ENCODE peak calls at places on chromosomes 4 and X, in ten cellular contexts. One of them, this sample, is unnamed.

GRCh38 chrX:13287816-13288215 is 32.0 kb downstream of the ATXN3L start:
- DNase-seq in HCT116: no peak
- DNase-seq in GM12892: no peak
- DNase-seq in HL-60: no peak
- DNase-seq in prostate gland: no peak
- DNase-seq in sigmoid colon: no peak
- DNase-seq in breast epithelium: no peak
- DNase-seq in SK-N-SH: no peak
- DNase-seq in transverse colon: no peak
- DNase-seq in GM23338: no peak
- DNase-seq in this sample: no peak

GRCh38 chr4:15106417-15106816 is 104.1 kb downstream of the CPEB2 start:
- DNase-seq in HL-60: no peak
- DNase-seq in GM12892: no peak
- DNase-seq in GM23338: no peak
- DNase-seq in HCT116: no peak
- DNase-seq in sigmoid colon: no peak
- DNase-seq in breast epithelium: no peak
- DNase-seq in transverse colon: peak; percentile 14
- DNase-seq in SK-N-SH: no peak
- DNase-seq in prostate gland: no peak
- DNase-seq in this sample: no peak

GRCh38 chr4:40586034-40586433 is 43.6 kb downstream of the RBM47 start:
- DNase-seq in GM12892: no peak
- DNase-seq in HCT116: no peak
- DNase-seq in HL-60: peak; percentile 69
- DNase-seq in GM23338: no peak
- DNase-seq in sigmoid colon: no peak
- DNase-seq in transverse colon: no peak
- DNase-seq in breast epithelium: no peak
- DNase-seq in prostate gland: no peak
- DNase-seq in SK-N-SH: no peak
- DNase-seq in this sample: no peak

GRCh38 chrX:110396777-110397176 is 38.1 kb downstream of the RTL9 start:
- DNase-seq in sigmoid colon: no peak
- DNase-seq in breast epithelium: no peak
- DNase-seq in transverse colon: no peak
- DNase-seq in HCT116: no peak
- DNase-seq in GM23338: no peak
- DNase-seq in GM12892: no peak
- DNase-seq in SK-N-SH: no peak
- DNase-seq in HL-60: no peak
- DNase-seq in prostate gland: no peak
- DNase-seq in this sample: no peak

GRCh38 chrX:63784902-63785692 is at the start of gene ARHGEF9:
- DNase-seq in SK-N-SH: peak; percentile 69
- DNase-seq in sigmoid colon: peak; percentile 68
- DNase-seq in HL-60: no peak
- DNase-seq in GM12892: peak; percentile 10
- DNase-seq in prostate gland: no peak
- DNase-seq in HCT116: no peak
- DNase-seq in transverse colon: peak; percentile 16
- DNase-seq in GM23338: peak; percentile 76
- DNase-seq in breast epithelium: no peak
- DNase-seq in this sample: no peak

GRCh38 chr4:7917669-7918068 is 22.0 kb downstream of the AFAP1 start:
- DNase-seq in HCT116: no peak
- DNase-seq in transverse colon: no peak
- DNase-seq in HL-60: no peak
- DNase-seq in breast epithelium: no peak
- DNase-seq in GM12892: no peak
- DNase-seq in sigmoid colon: no peak
- DNase-seq in prostate gland: no peak
- DNase-seq in GM23338: peak; percentile 48
- DNase-seq in SK-N-SH: no peak
- DNase-seq in this sample: no peak

GRCh38 chr4:168618577-168619265 is 121.9 kb downstream of the PALLD start:
- DNase-seq in breast epithelium: no peak
- DNase-seq in HL-60: no peak
- DNase-seq in GM12892: no peak
- DNase-seq in transverse colon: no peak
- DNase-seq in SK-N-SH: no peak
- DNase-seq in HCT116: peak; percentile 54
- DNase-seq in GM23338: no peak
- DNase-seq in sigmoid colon: no peak
- DNase-seq in prostate gland: no peak
- DNase-seq in this sample: no peak

GRCh38 chrX:63275127-63275526 is 76.0 kb downstream of the SPIN4 start:
- DNase-seq in breast epithelium: no peak
- DNase-seq in HL-60: peak; percentile 30
- DNase-seq in sigmoid colon: no peak
- DNase-seq in transverse colon: peak; percentile 14
- DNase-seq in GM12892: peak; percentile 4
- DNase-seq in prostate gland: no peak
- DNase-seq in HCT116: peak; percentile 8
- DNase-seq in GM23338: peak; percentile 47
- DNase-seq in SK-N-SH: peak; percentile 11
- DNase-seq in this sample: no peak

GRCh38 chr4:75089206-75089605 is 156.3 kb downstream of the PARM1 start:
- DNase-seq in SK-N-SH: no peak
- DNase-seq in prostate gland: no peak
- DNase-seq in GM12892: no peak
- DNase-seq in GM23338: no peak
- DNase-seq in HCT116: no peak
- DNase-seq in HL-60: no peak
- DNase-seq in transverse colon: no peak
- DNase-seq in sigmoid colon: no peak
- DNase-seq in breast epithelium: no peak
- DNase-seq in this sample: no peak

GRCh38 chr4:103934178-103934789 is 214.5 kb upstream of the TACR3 start:
- DNase-seq in prostate gland: peak; percentile 10
- DNase-seq in HCT116: peak; percentile 58
- DNase-seq in breast epithelium: no peak
- DNase-seq in HL-60: peak; percentile 13
- DNase-seq in transverse colon: no peak
- DNase-seq in GM12892: no peak
- DNase-seq in SK-N-SH: peak; percentile 33
- DNase-seq in GM23338: peak; percentile 73
- DNase-seq in sigmoid colon: no peak
- DNase-seq in this sample: no peak

DNA sequence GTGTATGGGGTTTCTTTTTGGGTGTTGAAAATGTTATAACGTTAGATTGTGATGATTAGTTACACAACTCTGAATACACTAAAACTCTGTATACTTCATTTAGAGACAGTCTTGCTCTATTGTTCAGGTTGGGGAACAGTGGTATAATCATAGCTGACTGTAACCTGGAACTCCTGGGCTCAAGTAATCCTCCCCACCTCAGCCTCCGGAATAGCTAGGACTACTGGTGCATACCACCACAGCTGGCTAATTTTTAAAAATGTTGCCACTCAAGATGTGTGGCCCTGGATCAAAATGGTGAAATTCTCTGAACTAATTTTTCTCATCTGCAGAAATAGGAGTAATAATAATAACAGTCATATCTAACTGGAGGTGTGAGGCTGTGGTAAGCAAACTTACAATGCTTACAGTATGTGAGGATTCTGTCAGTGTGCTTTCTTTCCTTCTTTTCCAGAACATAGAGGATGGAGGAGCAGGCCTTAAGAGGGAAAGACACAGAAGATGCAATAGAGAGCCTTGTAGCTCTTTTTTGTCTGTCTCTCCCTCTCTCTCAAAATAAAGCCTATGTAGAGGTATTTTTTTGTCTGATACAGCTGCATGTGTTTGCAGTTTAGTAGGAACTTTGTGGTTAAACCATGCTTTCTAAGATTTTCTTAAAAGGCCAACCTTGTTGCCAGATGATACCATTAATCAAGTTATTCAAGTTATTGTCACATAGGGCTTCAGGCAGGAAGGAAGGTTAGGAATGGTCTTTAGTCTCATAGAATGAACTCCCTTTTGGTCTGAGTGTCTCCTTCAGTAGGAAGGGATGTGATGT is 7.5 kb downstream of the ADD1 start:
- DNase-seq in SK-N-SH: no peak
- DNase-seq in HL-60: no peak
- DNase-seq in breast epithelium: no peak
- DNase-seq in prostate gland: no peak
- DNase-seq in sigmoid colon: no peak
- DNase-seq in HCT116: no peak
- DNase-seq in GM23338: no peak
- DNase-seq in GM12892: no peak
- DNase-seq in transverse colon: no peak
- DNase-seq in this sample: no peak
- TF ChIP-seq POLR2AphosphoS5 in SK-N-SH: no peak
- TF ChIP-seq POLR2AphosphoS5 in HL-60: no peak
- TF ChIP-seq POLR2AphosphoS5 in breast epithelium: no peak
- TF ChIP-seq POLR2AphosphoS5 in prostate gland: no peak
- TF ChIP-seq POLR2AphosphoS5 in sigmoid colon: no peak
- TF ChIP-seq POLR2AphosphoS5 in HCT116: no peak
- TF ChIP-seq POLR2AphosphoS5 in GM23338: no peak
- TF ChIP-seq POLR2AphosphoS5 in GM12892: no peak
- TF ChIP-seq POLR2AphosphoS5 in transverse colon: no peak
- TF ChIP-seq POLR2AphosphoS5 in this sample: no peak

DNA sequence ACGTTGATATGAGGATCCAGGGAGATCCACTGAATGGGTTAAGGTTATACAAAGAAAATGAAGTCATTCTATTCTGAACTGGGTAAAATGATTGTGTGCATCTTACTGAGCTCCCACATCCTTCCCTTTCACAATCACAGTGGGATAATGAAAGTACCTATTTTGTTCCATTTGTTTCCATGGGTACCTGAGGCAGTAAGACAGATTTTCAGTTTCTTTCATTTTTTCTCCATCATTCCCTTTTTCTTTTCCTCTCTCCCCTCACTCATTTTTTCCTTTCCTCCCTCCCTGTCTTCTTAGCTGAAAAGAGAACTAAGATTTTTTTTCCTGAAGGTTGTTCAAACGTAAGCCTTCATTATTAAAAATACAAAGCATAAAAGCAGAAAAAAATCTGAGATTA is 4.6 kb downstream of the GRIA2 start:
- DNase-seq in transverse colon: no peak
- DNase-seq in breast epithelium: no peak
- DNase-seq in HCT116: no peak
- DNase-seq in sigmoid colon: no peak
- DNase-seq in HL-60: no peak
- DNase-seq in GM23338: no peak
- DNase-seq in SK-N-SH: no peak
- DNase-seq in prostate gland: no peak
- DNase-seq in GM12892: no peak
- DNase-seq in this sample: no peak
- TF ChIP-seq POLR2AphosphoS5 in transverse colon: no peak
- TF ChIP-seq POLR2AphosphoS5 in breast epithelium: no peak
- TF ChIP-seq POLR2AphosphoS5 in HCT116: no peak
- TF ChIP-seq POLR2AphosphoS5 in sigmoid colon: no peak
- TF ChIP-seq POLR2AphosphoS5 in HL-60: no peak
- TF ChIP-seq POLR2AphosphoS5 in GM23338: no peak
- TF ChIP-seq POLR2AphosphoS5 in SK-N-SH: no peak
- TF ChIP-seq POLR2AphosphoS5 in prostate gland: no peak
- TF ChIP-seq POLR2AphosphoS5 in GM12892: no peak
- TF ChIP-seq POLR2AphosphoS5 in this sample: no peak

DNA sequence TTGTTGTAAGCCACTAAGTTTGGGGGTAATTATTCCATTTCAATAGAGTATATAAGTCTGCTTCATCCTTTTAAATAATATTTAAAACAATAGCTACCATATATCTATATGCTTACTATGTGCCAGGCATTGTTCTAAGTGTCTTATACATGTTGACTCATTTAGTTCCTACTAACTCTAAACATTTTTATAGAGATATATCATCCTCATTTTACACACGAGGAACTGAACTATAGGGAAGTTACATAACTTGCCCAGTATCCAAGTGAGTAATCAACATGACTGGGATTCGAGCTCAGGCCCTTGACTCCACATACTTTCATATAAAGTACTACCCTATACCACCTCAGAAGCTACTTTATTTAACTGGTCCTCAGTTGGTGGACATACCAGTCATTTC is 175.3 kb upstream of the RAI2 start:
- DNase-seq in GM23338: no peak
- DNase-seq in breast epithelium: no peak
- DNase-seq in prostate gland: no peak
- DNase-seq in transverse colon: no peak
- DNase-seq in HCT116: no peak
- DNase-seq in SK-N-SH: no peak
- DNase-seq in HL-60: no peak
- DNase-seq in GM12892: no peak
- DNase-seq in sigmoid colon: no peak
- DNase-seq in this sample: no peak
- TF ChIP-seq POLR2AphosphoS5 in GM23338: no peak
- TF ChIP-seq POLR2AphosphoS5 in breast epithelium: no peak
- TF ChIP-seq POLR2AphosphoS5 in prostate gland: no peak
- TF ChIP-seq POLR2AphosphoS5 in transverse colon: no peak
- TF ChIP-seq POLR2AphosphoS5 in HCT116: no peak
- TF ChIP-seq POLR2AphosphoS5 in SK-N-SH: no peak
- TF ChIP-seq POLR2AphosphoS5 in HL-60: no peak
- TF ChIP-seq POLR2AphosphoS5 in GM12892: no peak
- TF ChIP-seq POLR2AphosphoS5 in sigmoid colon: no peak
- TF ChIP-seq POLR2AphosphoS5 in this sample: no peak

GRCh38 chrX:134880866-134881265 is 109.9 kb upstream of the SMIM10 start:
- DNase-seq in transverse colon: no peak
- DNase-seq in sigmoid colon: no peak
- DNase-seq in breast epithelium: no peak
- DNase-seq in HCT116: no peak
- DNase-seq in HL-60: no peak
- DNase-seq in GM23338: no peak
- DNase-seq in prostate gland: no peak
- DNase-seq in SK-N-SH: no peak
- DNase-seq in GM12892: no peak
- DNase-seq in this sample: no peak

GRCh38 chrX:134885336-134886016 is 105.3 kb upstream of the SMIM10 start:
- DNase-seq in GM23338: no peak
- DNase-seq in breast epithelium: no peak
- DNase-seq in HCT116: peak; percentile 89
- DNase-seq in sigmoid colon: no peak
- DNase-seq in SK-N-SH: no peak
- DNase-seq in GM12892: no peak
- DNase-seq in HL-60: no peak
- DNase-seq in transverse colon: no peak
- DNase-seq in prostate gland: no peak
- DNase-seq in this sample: no peak

GRCh38 chrX:134886201-134886600 is 104.6 kb upstream of the SMIM10 start:
- DNase-seq in transverse colon: no peak
- DNase-seq in SK-N-SH: no peak
- DNase-seq in HCT116: peak; percentile 84
- DNase-seq in GM12892: no peak
- DNase-seq in sigmoid colon: no peak
- DNase-seq in prostate gland: no peak
- DNase-seq in breast epithelium: no peak
- DNase-seq in GM23338: no peak
- DNase-seq in HL-60: peak; percentile 36
- DNase-seq in this sample: no peak

DNA sequence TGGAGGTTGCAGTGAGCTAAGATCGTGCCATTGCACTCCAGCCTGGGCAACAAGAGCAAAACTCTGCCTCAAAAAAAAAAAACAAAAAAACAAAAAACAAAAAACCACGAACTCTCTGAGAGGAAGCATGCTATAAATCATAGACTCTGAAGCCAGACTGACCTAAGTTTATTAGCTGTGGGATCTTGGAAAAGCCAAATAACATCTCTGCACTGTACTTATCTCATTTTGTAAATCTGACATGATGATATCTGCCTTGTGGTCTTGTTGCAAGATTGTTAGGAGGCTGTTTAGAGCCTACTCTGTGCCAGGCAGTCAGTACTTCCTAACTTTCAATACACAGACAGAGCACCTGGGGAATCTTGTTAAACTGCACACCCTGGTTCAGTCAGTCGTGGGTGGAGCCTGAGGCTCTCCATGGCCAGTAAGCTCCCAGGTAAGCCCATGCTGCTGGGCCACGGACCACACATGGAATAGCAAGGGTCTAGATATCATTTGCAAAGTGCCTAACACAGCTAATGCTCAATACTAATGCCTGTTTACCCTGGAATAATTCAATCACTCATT is 107.6 kb upstream of the SMIM10 start:
- DNase-seq in SK-N-SH: no peak
- DNase-seq in transverse colon: no peak
- DNase-seq in breast epithelium: no peak
- DNase-seq in sigmoid colon: no peak
- DNase-seq in HL-60: no peak
- DNase-seq in HCT116: no peak
- DNase-seq in prostate gland: no peak
- DNase-seq in GM23338: no peak
- DNase-seq in GM12892: no peak
- DNase-seq in this sample: no peak
- TF ChIP-seq POLR2AphosphoS5 in SK-N-SH: no peak
- TF ChIP-seq POLR2AphosphoS5 in transverse colon: no peak
- TF ChIP-seq POLR2AphosphoS5 in breast epithelium: no peak
- TF ChIP-seq POLR2AphosphoS5 in sigmoid colon: no peak
- TF ChIP-seq POLR2AphosphoS5 in HL-60: no peak
- TF ChIP-seq POLR2AphosphoS5 in HCT116: no peak
- TF ChIP-seq POLR2AphosphoS5 in prostate gland: no peak
- TF ChIP-seq POLR2AphosphoS5 in GM23338: no peak
- TF ChIP-seq POLR2AphosphoS5 in GM12892: no peak
- TF ChIP-seq POLR2AphosphoS5 in this sample: no peak

This sample was measured in suprapubic skin.